ENCODE peak calls at places on chromosomes 16 and 17, in seven cellular contexts. V is amniotic epithelial cell, C is uterus, Y is left cardiac atrium, U is hypothalamus, W is NCI-H82, M is neural progenitor cell. O is an unnamed sample.

GRCh38 chr17:2034157-2034556 is 4.2 kb downstream of the DPH1 start:
- DNase-seq in V (no peak), C (no peak), Y (no peak), U (no peak), W (peak; percentile 84), M (no peak), O (no peak)

GRCh38 chr17:5843366-5844026 is 226.7 kb upstream of the WSCD1 start:
- DNase-seq in V (no peak), C (no peak), Y (no peak), U (no peak), W (no peak), M (no peak), O (no peak)

GRCh38 chr17:43832168-43832975 is 574 bp downstream of the MPP3 start:
- DNase-seq in V (peak; percentile 69), C (peak; percentile 45), Y (peak; percentile 58), U (no peak), W (peak; percentile 78), M (peak; percentile 57), O (peak; percentile 90)

GRCh38 chr17:81459224-81459623 is 53.4 kb downstream of the ACTG1 start:
- DNase-seq in V (no peak), C (no peak), Y (peak; percentile 50), U (no peak), W (no peak), M (no peak), O (no peak)

GRCh38 chr16:28130099-28131088 is 66.9 kb upstream of the GSG1L start:
- DNase-seq in V (no peak), C (no peak), Y (no peak), U (no peak), W (no peak), M (peak; percentile 53), O (no peak)

GRCh38 chr16:48497932-48498760 is 111.8 kb downstream of the N4BP1 start:
- DNase-seq in V (no peak), C (no peak), Y (no peak), U (no peak), W (no peak), M (no peak), O (no peak)

GRCh38 chr17:67891481-67892119 is 66.3 kb downstream of the BPTF start:
- DNase-seq in V (peak; percentile 88), C (peak; percentile 27), Y (no peak), U (no peak), W (peak; percentile 20), M (peak; percentile 4), O (peak; percentile 79)

GRCh38 chr17:79027925-79028491 is 4.0 kb downstream of the C1QTNF1 start:
- DNase-seq in V (peak; percentile 45), C (peak; percentile 27), Y (peak; percentile 68), U (no peak), W (no peak), M (no peak), O (peak; percentile 48)

GRCh38 chr17:5587431-5588032 is 3.2 kb upstream of the NLRP1 start:
- DNase-seq in V (peak; percentile 56), C (peak; percentile 39), Y (no peak), U (no peak), W (peak; percentile 91), M (peak; percentile 85), O (peak; percentile 60)

GRCh38 chr17:46110219-46110618 is 83.0 kb downstream of the KANSL1 start:
- DNase-seq in V (no peak), C (no peak), Y (no peak), U (no peak), W (no peak), M (no peak), O (peak; percentile 59)

O was measured in D341Med.